ENCODE peak calls at places on chromosome 13, in five cellular contexts. C, L, Z, J and T are unnamed samples.

GRCh38 chr13:110359840-110360301 is 52.8 kb downstream of the COL4A2 start:
- ATAC-seq in L (no peak), J (peak), Z (no peak), C (no peak), T (no peak)

GRCh38 chr13:31848621-31849020 is 109.3 kb downstream of the RXFP2 start:
- ATAC-seq in L (no peak), J (no peak), C (no peak), Z (no peak), T (no peak)

GRCh38 chr13:95462801-95463200 is 89.7 kb upstream of the CLDN10 start:
- ATAC-seq in C (no peak), L (no peak), J (no peak), Z (no peak), T (no peak)

GRCh38 chr13:23651887-23652286 is 81.7 kb downstream of the TNFRSF19 start:
- ATAC-seq in J (no peak), C (no peak), L (no peak), Z (no peak), T (no peak)

GRCh38 chr13:53042897-53043296 is 14.3 kb downstream of the OLFM4 start:
- ATAC-seq in C (no peak), Z (no peak), J (no peak), L (no peak), T (no peak)

GRCh38 chr13:24251525-24251924 is 57.9 kb upstream of the C1QTNF9 start:
- ATAC-seq in C (no peak), J (no peak), Z (peak), L (no peak), T (no peak)

GRCh38 chr13:50152224-50152623 is 137.0 kb downstream of the KCNRG start:
- ATAC-seq in C (no peak), L (peak), J (no peak), Z (no peak), T (no peak)

GRCh38 chr13:79382545-79383275 is 23.3 kb downstream of the RBM26 start:
- ATAC-seq in Z (no peak), L (peak), C (no peak), J (peak), T (no peak)

GRCh38 chr13:41293272-41293671 is 17.8 kb upstream of the NAA16 start:
- ATAC-seq in L (no peak), C (no peak), Z (no peak), J (no peak), T (no peak)

GRCh38 chr13:60402022-60402421 is 5.0 kb downstream of the TDRD3 start:
- ATAC-seq in Z (no peak), L (no peak), C (no peak), J (no peak), T (no peak)

GRCh38 chr13:66748712-66749111 is 481.4 kb downstream of the PCDH9 start:
- ATAC-seq in L (no peak), Z (no peak), C (no peak), J (no peak), T (no peak)

GRCh38 chr13:46571189-46571901 is 18.4 kb downstream of the LRCH1 start:
- ATAC-seq in C (peak), L (no peak), J (peak), Z (no peak), T (peak)

GRCh38 chr13:95608640-95609280 is 35.7 kb downstream of the DZIP1 start:
- ATAC-seq in C (no peak), J (peak), L (no peak), Z (no peak), T (no peak)

GRCh38 chr13:28408235-28408848 is 86.6 kb downstream of the FLT1 start:
- ATAC-seq in C (no peak), Z (peak), L (peak), J (peak), T (peak)

GRCh38 chr13:35964764-35965163 is 166.4 kb downstream of the DCLK1 start:
- ATAC-seq in C (peak), L (no peak), J (no peak), Z (no peak), T (no peak)

GRCh38 chr13:43383488-43384165 is 360.2 kb downstream of the DNAJC15 start:
- ATAC-seq in J (no peak), C (no peak), L (no peak), Z (no peak), T (no peak)

GRCh38 chr13:26052136-26052736 is 420 bp upstream of the SHISA2 start:
- ATAC-seq in J (no peak), L (no peak), Z (no peak), C (peak), T (no peak)

GRCh38 chr13:25117312-25117711 is 21.4 kb downstream of the PABPC3 start:
- ATAC-seq in C (peak), L (no peak), J (no peak), Z (no peak), T (no peak)

GRCh38 chr13:74133657-74134201 is 475 bp downstream of the KLF12 start:
- ATAC-seq in Z (peak), L (peak), J (peak), C (peak), T (peak)

GRCh38 chr13:27076411-27076810 is 95.2 kb downstream of the USP12 start:
- ATAC-seq in Z (no peak), C (no peak), J (no peak), L (no peak), T (no peak)

GRCh38 chr13:98083507-98083906 is 59.4 kb upstream of the FARP1 start:
- ATAC-seq in Z (peak), J (no peak), C (no peak), L (no peak), T (no peak)

GRCh38 chr13:97333983-97334382 is 100.0 kb upstream of the RAP2A start:
- ATAC-seq in L (no peak), Z (no peak), C (no peak), J (no peak), T (no peak)

GRCh38 chr13:109720758-109721184 is 65.6 kb downstream of the IRS2 start:
- ATAC-seq in C (peak), Z (no peak), L (no peak), J (no peak), T (no peak)

DNA sequence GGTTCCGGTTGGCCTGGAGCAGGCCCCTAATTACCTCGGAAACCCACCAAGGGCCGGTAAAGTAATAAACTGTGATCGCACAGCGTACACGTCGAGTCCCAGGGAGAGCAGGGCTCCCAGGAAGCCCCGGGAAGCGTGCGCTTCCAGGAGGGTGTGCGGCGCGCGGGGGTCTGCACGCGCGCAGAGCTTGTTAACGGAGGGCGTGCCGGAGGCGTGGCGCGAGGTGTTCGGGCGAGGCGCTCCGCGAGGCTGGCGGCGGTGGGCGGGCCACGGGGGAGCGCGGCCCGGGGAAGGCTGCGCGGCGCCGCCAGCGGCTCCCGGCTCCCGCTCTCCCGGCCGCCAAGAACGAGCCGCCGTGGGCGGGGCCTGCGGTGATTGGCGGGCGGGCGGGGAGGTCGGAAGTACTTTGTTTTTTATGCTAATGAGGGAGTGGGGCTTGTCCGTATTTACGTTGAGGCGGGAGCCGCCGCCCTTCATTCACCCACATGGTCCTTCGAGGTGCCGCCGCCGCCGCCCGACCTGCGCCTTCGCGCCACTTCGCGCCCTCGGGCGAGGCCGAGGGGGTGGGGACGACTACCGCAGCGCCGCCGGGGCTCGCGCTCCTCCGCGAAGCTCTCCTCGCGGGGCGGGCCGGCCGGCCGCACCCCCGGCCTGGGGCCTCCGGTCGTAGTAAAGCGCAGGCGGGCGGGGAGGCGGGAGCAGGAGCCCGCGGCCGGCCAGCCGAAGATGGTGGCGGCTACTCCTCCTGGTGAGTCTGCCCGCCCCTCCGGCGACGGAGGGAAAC is at the start of gene MIR17HG:
- ATAC-seq in L (peak), C (peak), Z (peak), J (peak), T (peak)
- TF ChIP-seq EP300 in L (no peak), C (no peak), Z (no peak), J (no peak), T (no peak)

DNA sequence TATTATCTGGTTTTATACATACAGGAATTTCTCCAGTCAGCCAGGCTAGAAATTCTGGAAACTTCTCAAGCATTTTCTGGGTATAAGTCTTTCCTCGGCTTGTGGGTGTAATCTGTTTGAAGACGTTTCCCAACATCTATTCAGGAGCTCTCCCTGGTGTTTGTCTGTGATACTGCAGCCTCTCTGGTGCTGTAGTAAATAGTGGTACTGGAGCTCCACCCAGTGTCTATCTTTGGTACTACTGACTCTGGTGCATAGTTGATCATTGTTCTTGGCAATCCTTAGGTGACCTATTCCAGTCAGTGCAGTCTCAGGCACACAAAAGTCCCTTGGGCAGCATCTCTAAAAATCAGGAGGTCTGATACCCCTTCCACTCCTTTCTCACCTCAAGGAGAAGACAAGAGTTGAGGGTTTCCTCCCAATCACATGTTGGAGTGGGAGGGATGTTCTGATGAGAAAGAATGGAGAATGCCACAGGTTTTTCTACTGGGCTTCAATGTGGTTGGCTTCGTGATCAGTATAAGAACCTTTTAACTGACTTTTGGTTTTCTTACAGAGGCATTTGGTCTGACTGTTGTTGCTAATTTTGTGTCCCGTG is 115.5 kb downstream of the CYSLTR2 start:
- ATAC-seq in Z (peak), L (peak), J (peak), C (peak), T (peak)
- TF ChIP-seq POLR2A in Z (no peak), L (no peak), J (no peak), C (no peak), T (no peak)

DNA sequence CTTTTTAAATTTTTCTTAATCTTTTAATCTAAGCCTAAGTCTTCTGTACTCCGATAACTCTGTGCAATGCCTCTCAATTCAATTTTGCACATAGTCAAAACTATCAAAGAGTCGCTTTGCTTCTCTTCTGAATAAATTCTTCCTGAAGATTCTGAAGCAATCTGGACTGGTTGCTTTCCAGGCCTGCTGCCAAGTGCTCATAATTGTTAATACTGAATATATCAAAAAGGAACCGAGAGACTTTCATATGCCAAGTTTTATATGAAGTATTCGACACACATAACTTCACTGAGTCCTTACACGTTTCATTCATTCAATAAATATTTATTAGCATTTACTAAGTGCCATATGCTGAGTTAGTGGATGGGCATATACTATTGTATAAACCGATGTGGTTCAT is 91.3 kb downstream of the EDNRB start:
- ATAC-seq in C (no peak), Z (no peak), J (no peak), L (no peak), T (no peak)
- TF ChIP-seq POLR2AphosphoS5 in C (no peak), Z (no peak), J (no peak), L (no peak), T (no peak)

GRCh38 chr13:114132419-114133121 is at the start of gene RASA3:
- ATAC-seq in Z (peak), L (peak), J (peak), C (peak), T (peak)

GRCh38 chr13:114134944-114135610 is 2.7 kb upstream of the RASA3 start:
- ATAC-seq in J (no peak), C (no peak), L (no peak), Z (no peak), T (no peak)

GRCh38 chr13:114135731-114136171 is 3.3 kb upstream of the RASA3 start:
- ATAC-seq in L (no peak), Z (no peak), C (peak), J (no peak), T (no peak)

GRCh38 chr13:114136576-114136975 is 4.2 kb upstream of the RASA3 start:
- ATAC-seq in L (no peak), Z (no peak), J (no peak), C (no peak), T (no peak)

GRCh38 chr13:114134111-114134943 is 1.9 kb upstream of the RASA3 start:
- ATAC-seq in Z (no peak), C (peak), L (no peak), J (peak), T (no peak)
- TF ChIP-seq EP300 in Z (no peak), C (no peak), L (no peak), J (no peak), T (no peak)

GRCh38 chr13:101611491-101612475 is 159.3 kb downstream of the ITGBL1 start:
- ATAC-seq in J (no peak), C (peak), Z (no peak), L (no peak), T (no peak)

GRCh38 chr13:101614491-101614890 is 162.0 kb downstream of the ITGBL1 start:
- ATAC-seq in L (no peak), J (no peak), Z (no peak), C (no peak), T (no peak)

GRCh38 chr13:101618440-101619187 is 166.1 kb downstream of the ITGBL1 start:
- ATAC-seq in L (no peak), C (no peak), Z (no peak), J (no peak), T (no peak)

DNA sequence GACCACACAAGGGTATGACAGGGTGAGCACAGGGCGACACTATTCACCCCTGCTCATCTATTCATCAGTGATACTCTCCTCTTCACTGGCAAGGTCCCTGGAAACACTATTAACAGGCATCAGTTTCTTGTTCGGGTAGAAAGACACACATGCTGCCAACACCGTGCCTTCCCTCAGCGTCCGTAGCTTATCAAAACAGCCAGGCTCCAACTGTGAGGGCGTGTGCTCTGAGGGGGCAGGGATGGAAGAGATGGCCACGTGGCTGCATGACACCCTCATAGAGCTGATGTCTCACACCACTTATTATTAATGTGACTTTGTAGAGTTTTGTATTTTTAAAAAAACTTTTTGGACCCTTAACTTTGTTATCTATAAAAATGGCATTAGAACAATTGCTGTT is 160.3 kb downstream of the ITGBL1 start:
- ATAC-seq in C (no peak), L (no peak), J (no peak), Z (no peak), T (no peak)
- TF ChIP-seq POLR2A in C (no peak), L (no peak), J (no peak), Z (no peak), T (no peak)

DNA sequence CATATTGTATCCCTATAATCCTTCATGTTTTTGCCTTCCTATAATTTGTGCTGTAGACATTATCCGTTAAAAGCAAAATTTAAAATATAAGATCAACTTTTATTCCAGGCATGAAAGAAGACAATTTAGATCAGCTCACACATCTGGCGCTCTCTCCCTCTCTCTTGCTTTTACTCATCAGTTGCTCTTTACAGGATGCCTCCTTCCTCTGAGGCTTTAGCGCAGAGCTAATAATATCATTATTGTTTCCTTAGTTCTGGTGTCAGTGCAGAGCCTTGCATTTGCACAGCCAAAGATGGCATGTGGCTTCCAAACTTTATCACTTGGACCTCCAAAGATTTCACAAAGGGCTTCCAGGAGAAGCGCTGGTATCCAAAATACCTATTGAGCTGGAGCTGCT is 295.1 kb downstream of the FGF9 start:
- ATAC-seq in J (no peak), C (no peak), L (no peak), Z (no peak), T (no peak)
- TF ChIP-seq POLR2AphosphoS5 in J (no peak), C (no peak), L (no peak), Z (no peak), T (no peak)

GRCh38 chr13:75986818-75987217 is 350.7 kb downstream of the LMO7 start:
- ATAC-seq in L (peak), C (no peak), Z (no peak), J (peak), T (no peak)

GRCh38 chr13:75985132-75985531 is 349.0 kb downstream of the LMO7 start:
- ATAC-seq in L (peak), C (no peak), Z (no peak), J (no peak), T (no peak)
- TF ChIP-seq EP300 in L (peak), C (no peak), Z (no peak), J (no peak), T (no peak)